ENCODE peak calls at places on chromosomes 11 and 22, in four cellular contexts. One of them, this sample, is unnamed.

GRCh38 chr11:108983621-108984020 is 318.8 kb downstream of the DDX10 start:
- DNase-seq in breast epithelium: no peak
- DNase-seq in caudate nucleus: no peak
- DNase-seq in adrenal gland: no peak
- DNase-seq in this sample: no peak

GRCh38 chr11:117905524-117905923 is 23.7 kb downstream of the TMPRSS13 start:
- DNase-seq in breast epithelium: no peak
- DNase-seq in caudate nucleus: no peak
- DNase-seq in adrenal gland: no peak
- DNase-seq in this sample: peak

GRCh38 chr11:45922425-45923082 is at the start of gene LARGE2:
- DNase-seq in breast epithelium: peak
- DNase-seq in caudate nucleus: no peak
- DNase-seq in adrenal gland: peak
- DNase-seq in this sample: peak

GRCh38 chr22:23862103-23862502 is 4.4 kb downstream of the SLC2A11 start:
- DNase-seq in breast epithelium: no peak
- DNase-seq in caudate nucleus: no peak
- DNase-seq in adrenal gland: no peak
- DNase-seq in this sample: peak

GRCh38 chr11:46900091-46900746 is 18.1 kb downstream of the LRP4 start:
- DNase-seq in breast epithelium: no peak
- DNase-seq in caudate nucleus: no peak
- DNase-seq in adrenal gland: no peak
- DNase-seq in this sample: no peak

GRCh38 chr11:121829159-121829643 is 286.8 kb downstream of the BLID start:
- DNase-seq in breast epithelium: peak
- DNase-seq in caudate nucleus: no peak
- DNase-seq in adrenal gland: no peak
- DNase-seq in this sample: no peak

GRCh38 chr11:5605849-5606248 is 9.4 kb downstream of the TRIM6 start:
- DNase-seq in breast epithelium: no peak
- DNase-seq in caudate nucleus: no peak
- DNase-seq in adrenal gland: no peak
- DNase-seq in this sample: no peak

GRCh38 chr11:17780668-17781067 is 46.1 kb downstream of the KCNC1 start:
- DNase-seq in breast epithelium: no peak
- DNase-seq in caudate nucleus: no peak
- DNase-seq in adrenal gland: no peak
- DNase-seq in this sample: no peak

GRCh38 chr11:133078591-133079179 is 453.6 kb downstream of the OPCML start:
- DNase-seq in breast epithelium: no peak
- DNase-seq in caudate nucleus: no peak
- DNase-seq in adrenal gland: no peak
- DNase-seq in this sample: peak

GRCh38 chr11:63869171-63869591 is 30.3 kb downstream of the MARK2 start:
- DNase-seq in breast epithelium: no peak
- DNase-seq in caudate nucleus: no peak
- DNase-seq in adrenal gland: no peak
- DNase-seq in this sample: no peak

GRCh38 chr11:63869686-63870085 is 30.8 kb downstream of the MARK2 start:
- DNase-seq in breast epithelium: no peak
- DNase-seq in caudate nucleus: no peak
- DNase-seq in adrenal gland: no peak
- DNase-seq in this sample: no peak

GRCh38 chr11:63871962-63872832 is 33.3 kb downstream of the MARK2 start:
- DNase-seq in breast epithelium: peak
- DNase-seq in caudate nucleus: peak
- DNase-seq in adrenal gland: peak
- DNase-seq in this sample: peak

GRCh38 chr11:63868399-63869064 is 29.6 kb downstream of the MARK2 start:
- DNase-seq in breast epithelium: no peak
- DNase-seq in caudate nucleus: no peak
- DNase-seq in adrenal gland: no peak
- DNase-seq in this sample: no peak

DNA sequence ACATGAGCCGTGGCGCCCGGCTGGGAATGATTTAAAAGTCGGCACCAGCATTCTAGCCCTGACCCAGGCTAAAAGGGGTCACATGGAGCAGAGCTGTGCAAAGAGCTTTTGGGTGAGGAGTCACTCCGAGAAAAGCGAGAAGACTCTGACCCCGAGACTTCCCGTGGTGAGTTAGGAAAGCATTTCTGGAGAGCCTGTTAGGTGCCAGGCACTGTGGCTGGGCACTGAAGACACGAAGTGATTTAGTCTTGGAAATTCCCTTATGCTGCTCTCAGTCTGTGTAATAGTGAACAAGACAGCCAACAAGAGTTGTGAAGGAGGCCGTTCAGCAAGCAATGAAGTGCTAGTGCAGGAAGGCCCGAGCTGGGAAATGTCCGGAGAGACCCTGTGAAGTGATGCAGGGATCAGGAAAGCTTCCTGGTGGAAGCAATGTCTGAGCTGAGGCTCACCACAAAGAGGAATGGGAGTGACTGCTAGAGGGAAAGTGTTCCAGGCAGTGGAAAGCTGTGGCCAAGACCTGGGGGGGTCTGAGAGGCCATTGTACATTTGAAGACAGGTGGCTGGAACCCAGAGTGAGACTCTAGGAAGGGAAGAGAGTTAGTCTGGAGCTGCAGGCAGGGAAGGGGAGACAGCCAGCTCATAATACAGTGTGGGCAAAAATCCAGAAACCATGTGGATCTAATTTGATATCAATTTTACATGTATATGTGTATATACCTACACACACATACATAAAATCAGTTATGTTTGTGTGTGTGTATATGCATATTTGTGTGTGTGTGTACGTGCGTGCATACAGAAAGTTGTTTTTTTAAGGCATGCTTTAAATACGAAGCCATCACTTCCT is 31.7 kb downstream of the MARK2 start:
- DNase-seq in breast epithelium: no peak
- DNase-seq in caudate nucleus: no peak
- DNase-seq in adrenal gland: no peak
- DNase-seq in this sample: no peak
- H3K27ac ChIP-seq in breast epithelium: peak
- H3K27ac ChIP-seq in caudate nucleus: peak
- H3K27ac ChIP-seq in adrenal gland: no peak
- H3K27ac ChIP-seq in this sample: no peak

GRCh38 chr11:44519989-44520737 is 45.3 kb upstream of the CD82 start:
- DNase-seq in breast epithelium: peak
- DNase-seq in caudate nucleus: no peak
- DNase-seq in adrenal gland: no peak
- DNase-seq in this sample: no peak

GRCh38 chr11:44518968-44519550 is 46.4 kb upstream of the CD82 start:
- DNase-seq in breast epithelium: no peak
- DNase-seq in caudate nucleus: no peak
- DNase-seq in adrenal gland: no peak
- DNase-seq in this sample: no peak

GRCh38 chr11:44515085-44515484 is 50.4 kb upstream of the CD82 start:
- DNase-seq in breast epithelium: no peak
- DNase-seq in caudate nucleus: no peak
- DNase-seq in adrenal gland: no peak
- DNase-seq in this sample: no peak

GRCh38 chr11:44516688-44517301 is 48.7 kb upstream of the CD82 start:
- DNase-seq in breast epithelium: no peak
- DNase-seq in caudate nucleus: no peak
- DNase-seq in adrenal gland: no peak
- DNase-seq in this sample: no peak

DNA sequence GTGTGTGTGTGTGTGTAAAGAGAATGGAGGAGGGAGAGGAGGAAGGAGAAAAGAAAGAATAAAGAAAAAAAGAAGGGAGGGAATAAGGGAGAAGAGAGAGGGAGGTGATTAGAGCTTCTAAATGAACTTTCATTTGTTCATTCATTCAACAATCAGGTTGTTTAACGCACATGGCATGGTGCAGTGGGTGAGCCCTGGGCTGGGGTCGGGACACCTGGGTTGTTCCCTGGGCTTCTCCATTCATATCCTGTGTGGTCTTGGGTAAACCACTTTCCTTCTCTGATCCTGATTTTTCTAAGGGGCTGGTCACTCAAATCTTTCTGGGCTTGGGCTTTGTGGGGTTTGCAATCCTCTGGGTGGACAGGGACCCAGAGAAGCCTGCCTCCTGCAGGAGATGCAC is 47.9 kb upstream of the CD82 start:
- DNase-seq in breast epithelium: no peak
- DNase-seq in caudate nucleus: no peak
- DNase-seq in adrenal gland: no peak
- DNase-seq in this sample: no peak
- H3K27ac ChIP-seq in breast epithelium: no peak
- H3K27ac ChIP-seq in caudate nucleus: no peak
- H3K27ac ChIP-seq in adrenal gland: no peak
- H3K27ac ChIP-seq in this sample: no peak

GRCh38 chr11:32939866-32940265 is 47.3 kb downstream of the QSER1 start:
- DNase-seq in breast epithelium: no peak
- DNase-seq in caudate nucleus: no peak
- DNase-seq in adrenal gland: no peak
- DNase-seq in this sample: no peak
- H3K27ac ChIP-seq in breast epithelium: no peak
- H3K27ac ChIP-seq in caudate nucleus: no peak
- H3K27ac ChIP-seq in adrenal gland: no peak
- H3K27ac ChIP-seq in this sample: no peak

GRCh38 chr11:76074178-76075112 is 131.9 kb downstream of the WNT11 start:
- DNase-seq in breast epithelium: no peak
- DNase-seq in caudate nucleus: no peak
- DNase-seq in adrenal gland: no peak
- DNase-seq in this sample: no peak
- H3K27ac ChIP-seq in breast epithelium: peak
- H3K27ac ChIP-seq in caudate nucleus: no peak
- H3K27ac ChIP-seq in adrenal gland: no peak
- H3K27ac ChIP-seq in this sample: no peak

DNA sequence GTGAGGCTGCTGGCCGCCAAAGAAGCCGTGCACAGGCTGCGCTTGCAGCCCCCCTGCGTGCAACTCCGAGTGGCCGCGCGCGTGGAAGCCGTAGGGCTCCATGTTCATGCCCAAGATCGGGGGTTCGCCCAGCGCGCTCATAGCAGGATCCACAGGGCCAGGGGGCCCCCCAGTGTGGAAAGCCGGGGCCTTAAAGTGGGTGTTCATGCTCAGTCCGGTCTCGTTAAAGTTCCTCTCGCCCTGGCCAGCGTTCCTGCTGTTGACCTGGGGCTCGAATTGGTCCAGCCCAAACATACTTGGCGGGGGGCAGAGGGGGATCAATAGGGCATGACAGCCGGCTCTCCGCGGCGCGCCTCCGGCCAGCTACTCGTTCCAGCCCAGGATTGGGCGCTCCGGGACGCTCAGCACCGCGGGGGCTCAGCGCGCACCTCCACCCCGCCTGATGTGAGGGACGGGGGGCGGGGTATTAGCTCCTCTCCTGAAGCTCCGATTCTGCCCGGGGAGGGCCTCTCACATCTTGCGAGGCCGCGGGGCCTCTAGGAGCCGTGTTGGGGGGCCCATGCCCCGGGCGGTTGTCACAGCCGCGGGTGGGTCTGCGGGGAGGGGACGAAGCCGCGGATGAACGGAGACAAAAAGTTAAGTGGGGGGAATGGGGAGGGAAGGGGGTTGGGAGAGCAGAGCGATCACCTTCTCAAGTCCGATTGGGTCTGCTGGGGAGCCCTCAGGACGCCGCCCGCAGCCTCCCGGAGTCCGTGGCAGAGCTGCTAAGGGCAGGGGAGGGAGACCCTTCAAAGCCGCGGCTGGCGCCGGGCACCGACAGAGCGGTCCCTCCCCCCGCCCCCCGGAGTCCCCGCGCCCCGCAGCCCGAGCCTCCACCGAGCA is 1.1 kb downstream of the MN1 start:
- DNase-seq in breast epithelium: no peak
- DNase-seq in caudate nucleus: no peak
- DNase-seq in adrenal gland: no peak
- DNase-seq in this sample: peak
- H3K27ac ChIP-seq in breast epithelium: peak
- H3K27ac ChIP-seq in caudate nucleus: peak
- H3K27ac ChIP-seq in adrenal gland: no peak
- H3K27ac ChIP-seq in this sample: peak

GRCh38 chr11:65184146-65184545 is 2.4 kb downstream of the CAPN1 start:
- DNase-seq in breast epithelium: no peak
- DNase-seq in caudate nucleus: no peak
- DNase-seq in adrenal gland: no peak
- DNase-seq in this sample: peak
- H3K27ac ChIP-seq in breast epithelium: peak
- H3K27ac ChIP-seq in caudate nucleus: no peak
- H3K27ac ChIP-seq in adrenal gland: no peak
- H3K27ac ChIP-seq in this sample: no peak

GRCh38 chr22:38125038-38125610 is 14.6 kb upstream of the BAIAP2L2 start:
- DNase-seq in breast epithelium: no peak
- DNase-seq in caudate nucleus: no peak
- DNase-seq in adrenal gland: no peak
- DNase-seq in this sample: no peak

GRCh38 chr22:38122616-38123015 is 12.1 kb upstream of the BAIAP2L2 start:
- DNase-seq in breast epithelium: no peak
- DNase-seq in caudate nucleus: no peak
- DNase-seq in adrenal gland: no peak
- DNase-seq in this sample: peak

GRCh38 chr22:38124236-38124974 is 13.9 kb upstream of the BAIAP2L2 start:
- DNase-seq in breast epithelium: peak
- DNase-seq in caudate nucleus: no peak
- DNase-seq in adrenal gland: no peak
- DNase-seq in this sample: peak

GRCh38 chr22:38118182-38118581 is 7.7 kb upstream of the BAIAP2L2 start:
- DNase-seq in breast epithelium: no peak
- DNase-seq in caudate nucleus: no peak
- DNase-seq in adrenal gland: no peak
- DNase-seq in this sample: no peak

DNA sequence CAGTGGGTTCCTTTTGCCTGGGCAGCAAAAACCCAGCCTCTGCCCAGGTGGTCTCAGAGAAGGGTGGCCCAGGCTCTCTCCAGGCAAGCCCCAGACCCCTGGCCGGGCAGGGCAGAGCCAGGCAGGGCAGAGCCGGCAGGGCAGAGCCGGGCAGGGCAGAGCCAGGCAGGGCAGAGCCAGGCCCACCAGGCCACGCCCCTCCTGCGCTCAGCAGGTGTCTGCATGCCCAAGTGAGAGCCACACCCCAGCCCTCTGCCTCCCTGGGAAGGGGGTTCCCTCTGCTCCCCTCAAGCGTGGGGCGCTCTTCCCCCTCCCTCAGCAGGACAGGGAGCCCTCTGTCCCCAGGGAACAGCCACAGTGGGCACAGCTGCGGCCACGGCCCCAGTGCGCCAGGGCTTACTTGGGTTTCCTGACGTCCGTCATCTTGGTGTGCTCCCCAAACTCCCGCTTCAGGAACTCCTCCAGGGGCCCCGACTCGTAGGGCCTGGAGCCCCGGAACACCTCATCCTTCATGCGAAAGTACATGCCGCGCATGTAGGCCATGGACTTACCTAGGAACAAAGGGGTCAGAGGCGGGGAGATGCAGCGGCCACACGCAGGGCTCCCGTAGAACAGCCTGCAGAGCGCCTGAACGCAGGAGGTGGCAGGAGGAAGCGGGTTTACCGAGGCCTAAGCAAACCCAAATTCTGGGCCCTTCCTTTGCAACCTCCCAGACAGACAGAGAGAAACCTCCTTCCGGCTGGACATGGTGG is 10.1 kb upstream of the BAIAP2L2 start:
- DNase-seq in breast epithelium: no peak
- DNase-seq in caudate nucleus: no peak
- DNase-seq in adrenal gland: no peak
- DNase-seq in this sample: no peak
- H3K27ac ChIP-seq in breast epithelium: no peak
- H3K27ac ChIP-seq in caudate nucleus: no peak
- H3K27ac ChIP-seq in adrenal gland: no peak
- H3K27ac ChIP-seq in this sample: no peak

GRCh38 chr11:128575956-128576340 is 11.4 kb downstream of the ETS1 start:
- DNase-seq in breast epithelium: no peak
- DNase-seq in caudate nucleus: no peak
- DNase-seq in adrenal gland: no peak
- DNase-seq in this sample: no peak
- H3K27ac ChIP-seq in breast epithelium: no peak
- H3K27ac ChIP-seq in caudate nucleus: no peak
- H3K27ac ChIP-seq in adrenal gland: no peak
- H3K27ac ChIP-seq in this sample: no peak

This sample was measured in endodermal cell.